ENCODE peak calls at places on chromosomes 16 and 17, in four cellular contexts. D is H7, O is HuH-7, Z is tibial artery. K is an unnamed sample.

GRCh38 chr16:30009085-30009862 is 1.6 kb downstream of the DOC2A start:
- DNase-seq in D (peak), O (no peak), Z (no peak), K (no peak)

GRCh38 chr16:11134722-11135121 is 121.3 kb downstream of the SOCS1 start:
- DNase-seq in D (no peak), O (no peak), Z (no peak), K (no peak)

GRCh38 chr17:50352693-50353599 is 7.0 kb downstream of the XYLT2 start:
- DNase-seq in D (peak), O (no peak), Z (no peak), K (no peak)

GRCh38 chr17:11340798-11341197 is 99.8 kb downstream of the SHISA6 start:
- DNase-seq in D (no peak), O (no peak), Z (no peak), K (no peak)

GRCh38 chr17:29116652-29117439 is 63.4 kb downstream of the MYO18A start:
- DNase-seq in D (peak), O (peak), Z (peak), K (peak)

GRCh38 chr17:10119203-10120112 is 78.9 kb downstream of the GAS7 start:
- DNase-seq in D (peak), O (no peak), Z (peak), K (no peak)

GRCh38 chr16:73215482-73216377 is 167.8 kb upstream of the ZFHX3 start:
- DNase-seq in D (no peak), O (no peak), Z (no peak), K (no peak)

GRCh38 chr17:39699818-39700147 is at the start of gene ERBB2:
- DNase-seq in D (peak), O (peak), Z (peak), K (no peak)

GRCh38 chr16:77596243-77596642 is 126.1 kb upstream of the NUDT7 start:
- DNase-seq in D (no peak), O (no peak), Z (no peak), K (no peak)

GRCh38 chr17:17849863-17850373 is 13.1 kb upstream of the SREBF1 start:
- DNase-seq in D (peak), O (peak), Z (peak), K (peak)

GRCh38 chr16:3612510-3613466 is 1.4 kb upstream of the SLX4 start:
- DNase-seq in D (no peak), O (no peak), Z (no peak), K (no peak)

GRCh38 chr17:2024572-2025219 is 438 bp downstream of the RTN4RL1 start:
- DNase-seq in D (peak), O (no peak), Z (no peak), K (no peak)

GRCh38 chr16:65200857-65201256 is 79.0 kb upstream of the CDH11 start:
- DNase-seq in D (no peak), O (no peak), Z (no peak), K (no peak)

GRCh38 chr16:58948244-58948643 is 214.1 kb upstream of the GOT2 start:
- DNase-seq in D (no peak), O (no peak), Z (no peak), K (no peak)

GRCh38 chr16:89012622-89012995 is 35.6 kb upstream of the CBFA2T3 start:
- DNase-seq in D (no peak), O (no peak), Z (no peak), K (no peak)

GRCh38 chr17:65027305-65027704 is 29.2 kb downstream of the GNA13 start:
- DNase-seq in D (peak), O (peak), Z (no peak), K (peak)

GRCh38 chr16:4945560-4946502 is 8.9 kb upstream of the PPL start:
- DNase-seq in D (no peak), O (no peak), Z (peak), K (no peak)

GRCh38 chr17:79844869-79845600 is 5.8 kb upstream of the CBX4 start:
- DNase-seq in D (peak), O (peak), Z (no peak), K (peak)

GRCh38 chr17:81130385-81131288 is 34.7 kb upstream of the PVALEF start:
- DNase-seq in D (peak), O (no peak), Z (no peak), K (no peak)

GRCh38 chr17:2384439-2385127 is 16.3 kb downstream of the MNT start:
- DNase-seq in D (no peak), O (no peak), Z (no peak), K (no peak)

GRCh38 chr17:14098246-14098645 is 28.9 kb downstream of the COX10 start:
- DNase-seq in D (no peak), O (no peak), Z (no peak), K (no peak)

GRCh38 chr16:15754821-15755534 is 101.8 kb downstream of the MYH11 start:
- DNase-seq in D (no peak), O (no peak), Z (no peak), K (no peak)

GRCh38 chr16:4373356-4373908 is 1.8 kb downstream of the VASN start:
- DNase-seq in D (peak), O (no peak), Z (no peak), K (no peak)

GRCh38 chr16:75616541-75617010 is 6.5 kb downstream of the ADAT1 start:
- DNase-seq in D (no peak), O (no peak), Z (no peak), K (no peak)

GRCh38 chr17:4490637-4491061 is 8.0 kb upstream of the SPNS2 start:
- DNase-seq in D (no peak), O (no peak), Z (no peak), K (no peak)

GRCh38 chr16:3182608-3183444 is 5.2 kb upstream of the OR1F1 start:
- DNase-seq in D (peak), O (peak), Z (no peak), K (no peak)

GRCh38 chr17:3956558-3956957 is 7.7 kb downstream of the ATP2A3 start:
- DNase-seq in D (peak), O (no peak), Z (no peak), K (no peak)

GRCh38 chr17:19769946-19770652 is 22.0 kb upstream of the ALDH3A1 start:
- DNase-seq in D (peak), O (no peak), Z (no peak), K (no peak)

K was measured in effector CD8-positive, alpha-beta T cell.